ENCODE peak calls at places on chromosome 16, in six cellular contexts. R is aorta; G is IMR-90; C is uterus; L is CD8-positive, alpha-beta T cell; B is GM23248. X is an unnamed sample.
A peak's percentile ranks its signal among the peaks of the same experiment; 100 is the strongest.

GRCh38 chr16:47143677-47144558 is at the start of gene NETO2:
- DNase-seq in B (peak; percentile 72), L (peak; percentile 41), R (peak; percentile 62), G (peak; percentile 56), C (no peak), X (peak; percentile 78)

GRCh38 chr16:24499193-24499814 is 40.1 kb upstream of the RBBP6 start:
- DNase-seq in L (no peak), R (no peak), B (peak; percentile 53), C (no peak), G (peak; percentile 11), X (peak; percentile 33)

GRCh38 chr16:27350006-27350405 is 36.2 kb downstream of the IL4R start:
- DNase-seq in L (no peak), R (no peak), B (no peak), G (no peak), C (no peak), X (no peak)

GRCh38 chr16:79717324-79717848 is 116.8 kb upstream of the MAF start:
- DNase-seq in B (no peak), G (no peak), L (no peak), C (no peak), R (no peak), X (no peak)

GRCh38 chr16:88713568-88714419 is 7.5 kb downstream of the CTU2 start:
- DNase-seq in B (peak; percentile 69), C (no peak), R (no peak), G (peak; percentile 41), L (no peak), X (no peak)

GRCh38 chr16:8928467-8928957 is 35.2 kb downstream of the USP7 start:
- DNase-seq in R (no peak), L (no peak), G (peak; percentile 60), B (peak; percentile 14), C (no peak), X (no peak)

GRCh38 chr16:81599034-81599744 is 154.6 kb downstream of the CMIP start:
- DNase-seq in R (no peak), B (no peak), G (no peak), L (no peak), C (no peak), X (no peak)

GRCh38 chr16:30041841-30042240 is 10.8 kb upstream of the TLCD3B start:
- DNase-seq in B (peak; percentile 65), C (no peak), L (no peak), G (peak; percentile 46), R (no peak), X (no peak)

GRCh38 chr16:84785843-84786538 is 33.8 kb upstream of the CRISPLD2 start:
- DNase-seq in B (peak; percentile 16), R (peak; percentile 62), G (peak; percentile 70), C (no peak), L (no peak), X (peak; percentile 90)

GRCh38 chr16:88463411-88463810 is 10.3 kb downstream of the ZFPM1 start:
- DNase-seq in G (no peak), B (no peak), L (no peak), C (no peak), R (no peak), X (no peak)

GRCh38 chr16:23124315-23124714 is 24.9 kb downstream of the USP31 start:
- DNase-seq in R (no peak), C (no peak), L (no peak), G (peak; percentile 83), B (peak; percentile 94), X (no peak)

GRCh38 chr16:67713647-67714273 is 5.4 kb downstream of the GFOD2 start:
- DNase-seq in R (no peak), G (no peak), L (no peak), B (no peak), C (no peak), X (no peak)
- H3K4me1 ChIP-seq in R (no peaks in the 10 kb centered on the region), G (peaks cover 3% of the 10 kb centered on the region), L (peaks cover 8% of the 10 kb centered on the region), B (peaks cover 14% of the 10 kb centered on the region), C (no peaks in the 10 kb centered on the region), X (peaks cover 6% of the 10 kb centered on the region)

DNA sequence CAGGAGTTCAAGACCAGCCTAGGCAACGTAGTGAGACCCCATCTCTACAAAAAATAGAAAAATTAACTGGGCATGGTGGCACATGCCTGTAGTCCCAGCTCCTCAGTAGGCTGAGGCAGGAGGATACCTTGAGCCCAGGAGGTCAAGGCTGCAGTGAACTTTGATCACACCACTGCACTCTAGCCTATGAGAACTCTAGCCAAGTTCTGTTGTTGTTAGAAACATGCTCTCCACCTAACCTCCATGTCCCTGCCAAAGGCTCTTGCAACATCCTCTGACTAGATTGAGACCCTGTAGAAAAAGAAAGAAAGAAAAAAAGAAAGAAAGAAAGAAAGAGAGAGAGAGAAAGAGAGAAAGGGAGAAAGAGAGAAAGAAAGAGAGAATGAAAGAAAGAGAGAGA is 376.6 kb upstream of the CDH5 start:
- DNase-seq in R (no peak), C (peak; percentile 33), L (no peak), B (no peak), G (no peak), X (no peak)
- H3K27me3 ChIP-seq in R (peaks cover under 1% of the 10 kb centered on the region), C (no peaks in the 10 kb centered on the region), L (no peaks in the 10 kb centered on the region), B (peaks cover 2% of the 10 kb centered on the region), G (peaks cover 37% of the 10 kb centered on the region), X (no peaks in the 10 kb centered on the region)

GRCh38 chr16:2035431-2036199 is 8.9 kb downstream of the NHERF2 start:
- DNase-seq in L (no peak), B (peak; percentile 88), R (peak; percentile 90), G (peak; percentile 77), C (peak; percentile 66), X (peak; percentile 77)
- H3K4me1 ChIP-seq in L (no peaks in the 10 kb centered on the region), B (peaks cover 33% of the 10 kb centered on the region), R (no peaks in the 10 kb centered on the region), G (peaks cover 68% of the 10 kb centered on the region), C (peaks cover 32% of the 10 kb centered on the region), X (peaks cover 39% of the 10 kb centered on the region)

GRCh38 chr16:6728381-6728780 is 604.3 kb upstream of the RBFOX1 start:
- DNase-seq in L (no peak), G (no peak), C (no peak), B (no peak), R (no peak), X (no peak)

GRCh38 chr16:6726621-6727020 is 606.0 kb upstream of the RBFOX1 start:
- DNase-seq in B (no peak), R (no peak), G (no peak), C (no peak), L (no peak), X (no peak)

GRCh38 chr16:6725634-6726331 is 606.9 kb upstream of the RBFOX1 start:
- DNase-seq in R (no peak), G (no peak), L (no peak), B (no peak), C (no peak), X (no peak)

GRCh38 chr16:6722786-6723185 is 609.9 kb upstream of the RBFOX1 start:
- DNase-seq in R (no peak), B (no peak), G (no peak), C (no peak), L (no peak), X (no peak)
- H3K27me3 ChIP-seq in R (no peaks in the 10 kb centered on the region), B (no peaks in the 10 kb centered on the region), G (no peaks in the 10 kb centered on the region), C (no peaks in the 10 kb centered on the region), L (no peaks in the 10 kb centered on the region), X (no peaks in the 10 kb centered on the region)

DNA sequence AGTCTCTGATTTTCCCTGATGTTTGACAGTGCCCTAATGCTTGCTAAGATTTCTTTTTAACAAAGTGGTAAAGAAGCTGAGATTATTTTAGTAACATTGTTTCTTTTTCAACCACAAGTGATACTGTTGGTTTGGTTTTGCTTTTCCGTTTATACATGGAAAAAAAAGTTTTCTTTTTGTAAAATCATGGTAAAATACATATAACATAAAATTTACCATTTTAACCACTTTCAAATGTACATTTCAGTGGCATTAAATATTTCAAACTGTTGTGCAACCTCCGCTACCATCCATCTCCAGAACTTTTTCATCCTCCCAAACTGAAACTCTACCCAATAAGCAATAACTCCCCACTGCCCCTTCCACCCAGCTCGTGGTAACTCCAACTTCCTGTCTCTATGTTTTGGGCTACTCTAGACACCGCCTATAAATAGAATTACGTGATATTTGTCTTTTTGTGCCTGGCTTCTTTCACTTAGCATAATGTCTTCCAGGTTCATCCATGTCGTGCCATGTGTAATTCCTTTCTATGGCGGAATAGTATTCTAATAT is 4.6 kb downstream of the CIITA start:
- DNase-seq in B (no peak), R (no peak), L (no peak), G (no peak), C (no peak), X (no peak)
- H3K4me1 ChIP-seq in B (peaks cover 8% of the 10 kb centered on the region), R (no peaks in the 10 kb centered on the region), L (peaks cover 35% of the 10 kb centered on the region), G (no peaks in the 10 kb centered on the region), C (peaks cover 11% of the 10 kb centered on the region), X (no peaks in the 10 kb centered on the region)

X was measured in BE2C.